ENCODE peak calls at places on chromosomes 6 and 20, in four cellular contexts. J is tibial nerve, G is renal cortical epithelial cell, D is nucleus accumbens. V is an unnamed sample.

GRCh38 chr6:168589275-168589674 is 148.3 kb downstream of the SMOC2 start:
- DNase-seq in G (no peak), J (no peak), D (no peak), V (peak)

GRCh38 chr6:48061630-48062029 is 49.4 kb downstream of the PTCHD4 start:
- DNase-seq in J (no peak), G (peak), D (no peak), V (no peak)

GRCh38 chr6:6781172-6781876 is 192.8 kb downstream of the LY86 start:
- DNase-seq in G (peak), D (no peak), J (peak), V (peak)

GRCh38 chr6:41702771-41703494 is 32.5 kb downstream of the TFEB start:
- DNase-seq in G (no peak), J (no peak), D (no peak), V (no peak)

GRCh38 chr6:77814119-77814518 is 161.3 kb downstream of the MEI4 start:
- DNase-seq in D (no peak), J (no peak), G (no peak), V (no peak)

GRCh38 chr6:1383729-1384548 is 5.4 kb upstream of the FOXF2 start:
- DNase-seq in G (no peak), D (no peak), J (no peak), V (peak)

GRCh38 chr20:15278041-15278440 is 940.6 kb upstream of the FLRT3 start:
- DNase-seq in G (peak), J (no peak), D (no peak), V (no peak)

GRCh38 chr20:14142964-14143627 is 147.8 kb downstream of the MACROD2 start:
- DNase-seq in D (no peak), G (peak), J (no peak), V (no peak)

GRCh38 chr6:11767458-11767857 is 11.1 kb downstream of the ADTRP start:
- DNase-seq in G (no peak), J (no peak), D (no peak), V (no peak)

GRCh38 chr20:33649201-33649631 is 12.9 kb upstream of the C20orf144 start:
- DNase-seq in D (peak), G (no peak), J (no peak), V (no peak)

GRCh38 chr6:18330548-18331066 is 56.5 kb upstream of the RNF144B start:
- DNase-seq in D (no peak), J (no peak), G (peak), V (no peak)

GRCh38 chr20:22728146-22728745 is 143.9 kb upstream of the FOXA2 start:
- DNase-seq in J (no peak), G (peak), D (no peak), V (no peak)

GRCh38 chr20:19540401-19540800 is 217.7 kb upstream of the RIN2 start:
- DNase-seq in G (no peak), J (peak), D (no peak), V (no peak)

GRCh38 chr20:20465259-20465658 is 97.4 kb downstream of the INSM1 start:
- DNase-seq in D (peak), J (no peak), G (no peak), V (no peak)

GRCh38 chr20:846894-847278 is 13.4 kb downstream of the FAM110A start:
- DNase-seq in J (no peak), G (no peak), D (no peak), V (no peak)

GRCh38 chr6:139777202-139777970 is 402.9 kb upstream of the CITED2 start:
- DNase-seq in G (no peak), J (no peak), D (no peak), V (no peak)

V was measured in SJSA1.